ENCODE peak calls at places on chromosomes 13 and 19, in six cellular contexts. O is stomach, A is cardiac muscle cell, F is endothelial cell of umbilical vein, N is heart right ventricle, J is colonic mucosa. K is an unnamed sample. For H3K4me1, the result is how much of the 10 kb centered on the place peaks cover.

GRCh38 chr19:42207767-42208259 is 9.7 kb downstream of the DEDD2 start:
- DNase-seq in J (no peak), O (peak), A (no peak), F (peak), N (no peak), K (no peak)

GRCh38 chr19:5387472-5387871 is 46.9 kb upstream of the PTPRS start:
- DNase-seq in A (no peak), N (no peak), F (no peak), O (no peak), J (no peak), K (no peak)

GRCh38 chr19:2627855-2628254 is 74.6 kb downstream of the GNG7 start:
- DNase-seq in F (no peak), N (no peak), A (no peak), J (no peak), O (no peak), K (no peak)

GRCh38 chr13:28685892-28686291 is 27.0 kb downstream of the POMP start:
- DNase-seq in A (no peak), J (no peak), F (no peak), N (no peak), O (no peak), K (no peak)

GRCh38 chr13:79225487-79226232 is 180.4 kb downstream of the RBM26 start:
- DNase-seq in N (no peak), F (no peak), J (no peak), O (no peak), A (no peak), K (no peak)

GRCh38 chr19:39867133-39867532 is 21.0 kb upstream of the FBL start:
- DNase-seq in J (no peak), F (no peak), N (no peak), O (no peak), A (no peak), K (no peak)

GRCh38 chr19:53467138-53467502 is 413 bp upstream of the ZNF813 start:
- DNase-seq in F (no peak), N (no peak), O (no peak), A (no peak), J (no peak), K (no peak)

GRCh38 chr13:20197361-20197834 is 4.7 kb upstream of the GJB2 start:
- DNase-seq in F (peak), A (peak), J (no peak), N (no peak), O (no peak), K (no peak)

GRCh38 chr13:97621631-97622030 is 187.7 kb downstream of the RAP2A start:
- DNase-seq in F (no peak), O (no peak), J (no peak), N (no peak), A (no peak), K (peak)

GRCh38 chr13:67574320-67575233 is 344.4 kb upstream of the PCDH9 start:
- DNase-seq in J (no peak), A (peak), F (no peak), O (no peak), N (no peak), K (no peak)

GRCh38 chr13:51636349-51636890 is 52.2 kb downstream of the WDFY2 start:
- DNase-seq in J (no peak), O (peak), F (peak), A (no peak), N (no peak), K (no peak)

GRCh38 chr13:24203726-24204295 is 43.3 kb downstream of the SPATA13 start:
- DNase-seq in N (no peak), F (peak), J (no peak), A (no peak), O (no peak), K (no peak)

GRCh38 chr19:728011-728410 is 19.3 kb downstream of the PALM start:
- DNase-seq in J (no peak), F (peak), N (peak), O (no peak), A (no peak), K (no peak)

GRCh38 chr13:23899555-23899954 is 2.3 kb upstream of the C1QTNF9B start:
- DNase-seq in F (peak), A (peak), N (peak), J (peak), O (no peak), K (no peak)

GRCh38 chr13:36163809-36164308 is 32.7 kb upstream of the DCLK1 start:
- DNase-seq in N (peak), F (no peak), O (peak), J (peak), A (peak), K (no peak)

GRCh38 chr19:38733493-38734175 is 10.6 kb downstream of the CAPN12 start:
- DNase-seq in F (no peak), A (no peak), J (peak), N (no peak), O (no peak), K (no peak)

GRCh38 chr19:1266818-1267440 is 2.2 kb upstream of the CIRBP start:
- DNase-seq in J (peak), N (peak), A (peak), F (peak), O (peak), K (no peak)

GRCh38 chr19:56333506-56333905 is 18.9 kb upstream of the ZSCAN5A start:
- DNase-seq in J (peak), F (peak), N (peak), A (peak), O (peak), K (no peak)

GRCh38 chr19:7694499-7694898 is 7.4 kb downstream of the FCER2 start:
- DNase-seq in J (no peak), A (no peak), F (no peak), O (no peak), N (no peak), K (no peak)

GRCh38 chr19:19062454-19063182 is 1.2 kb upstream of the SLC25A42 start:
- DNase-seq in O (no peak), N (no peak), A (no peak), F (peak), J (no peak), K (no peak)

GRCh38 chr19:34391813-34392212 is 12.4 kb upstream of the PDCD2L start:
- DNase-seq in A (no peak), J (no peak), F (peak), O (no peak), N (no peak), K (no peak)

DNA sequence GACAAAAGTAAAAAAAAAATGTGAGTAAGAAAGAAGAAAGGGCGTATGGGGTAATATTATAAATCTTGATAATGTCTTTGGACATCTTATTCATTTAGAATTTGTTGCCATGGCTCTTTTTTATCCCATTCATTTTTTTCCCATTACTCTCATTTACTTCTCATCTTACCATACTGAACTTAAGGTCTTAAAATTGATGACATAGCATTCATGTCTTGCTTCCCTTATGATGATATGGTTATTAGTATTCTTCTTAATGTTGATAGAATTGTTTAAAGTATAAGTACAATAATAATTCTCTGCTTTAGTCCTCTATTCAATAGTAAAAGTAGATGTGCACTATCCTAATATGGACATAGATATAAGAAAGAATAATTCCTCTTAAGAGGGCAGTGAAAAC is 204.1 kb upstream of the KLF12 start:
- DNase-seq in F (no peak), O (no peak), N (no peak), A (no peak), J (no peak), K (no peak)
- H3K4me1 ChIP-seq in F (under half), O (under half), N (under half), A (under half), J (under half), K (under half)

DNA sequence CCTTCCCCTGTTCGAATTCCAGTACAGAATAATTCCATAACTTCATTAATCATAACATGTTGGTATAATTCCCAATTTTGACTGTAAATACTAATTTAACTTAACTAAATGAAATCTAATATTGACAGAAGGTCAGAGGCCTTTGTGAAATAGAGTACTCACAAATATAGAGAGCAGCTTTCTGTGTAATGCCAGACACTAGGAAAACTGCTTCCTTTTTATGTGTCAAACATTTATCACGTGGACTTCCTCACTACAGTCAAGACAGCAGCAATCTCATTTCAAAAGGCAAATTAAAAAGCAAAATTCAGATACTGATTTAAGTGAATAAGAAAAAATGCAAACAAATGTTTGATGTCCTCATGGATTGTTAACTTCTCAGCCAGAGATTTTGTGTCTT is 13.1 kb downstream of the ITM2B start:
- DNase-seq in O (no peak), J (no peak), F (no peak), A (no peak), N (no peak), K (no peak)
- H3K27ac ChIP-seq in O (no peak), J (no peak), F (no peak), A (no peak), N (no peak), K (no peak)

DNA sequence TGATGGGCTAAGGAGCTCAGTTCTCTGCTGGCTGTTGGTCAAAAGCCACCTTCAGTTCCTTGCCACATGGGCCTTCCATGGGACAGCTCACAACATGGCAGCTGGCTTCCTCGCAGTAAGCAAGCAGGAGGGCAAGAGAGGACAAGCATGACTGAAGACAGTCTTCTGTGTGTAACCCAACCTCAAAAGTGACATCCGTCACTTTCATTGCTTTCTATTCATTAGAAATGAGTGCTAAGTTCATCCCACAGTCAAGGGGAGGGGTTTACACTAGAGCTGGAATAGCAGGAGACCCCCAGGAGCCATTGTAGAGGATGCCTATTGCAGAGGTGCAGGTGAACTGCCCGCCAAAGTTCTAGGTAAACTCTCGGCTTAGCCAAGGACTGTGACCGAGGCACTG is 163.3 kb downstream of the NUFIP1 start:
- DNase-seq in N (no peak), J (no peak), F (no peak), O (no peak), A (no peak), K (no peak)
- H3K4me1 ChIP-seq in N (under half), J (under half), F (under half), O (under half), A (under half), K (under half)

GRCh38 chr19:50835103-50835784 is 1.9 kb upstream of the KLK15 start:
- DNase-seq in O (no peak), N (no peak), F (no peak), J (peak), A (peak), K (no peak)
- H3K27ac ChIP-seq in O (peak), N (no peak), F (no peak), J (peak), A (no peak), K (no peak)

GRCh38 chr13:57635541-57635940 is 4.0 kb downstream of the PCDH17 start:
- DNase-seq in N (no peak), O (no peak), A (no peak), J (no peak), F (no peak), K (no peak)

GRCh38 chr13:57636811-57637210 is 5.3 kb downstream of the PCDH17 start:
- DNase-seq in A (no peak), J (no peak), N (no peak), O (no peak), F (no peak), K (no peak)

GRCh38 chr13:57634829-57635165 is 3.3 kb downstream of the PCDH17 start:
- DNase-seq in J (no peak), F (no peak), A (no peak), N (peak), O (no peak), K (no peak)

GRCh38 chr13:57638147-57638890 is 6.8 kb downstream of the PCDH17 start:
- DNase-seq in A (no peak), O (no peak), N (no peak), J (no peak), F (no peak), K (no peak)

DNA sequence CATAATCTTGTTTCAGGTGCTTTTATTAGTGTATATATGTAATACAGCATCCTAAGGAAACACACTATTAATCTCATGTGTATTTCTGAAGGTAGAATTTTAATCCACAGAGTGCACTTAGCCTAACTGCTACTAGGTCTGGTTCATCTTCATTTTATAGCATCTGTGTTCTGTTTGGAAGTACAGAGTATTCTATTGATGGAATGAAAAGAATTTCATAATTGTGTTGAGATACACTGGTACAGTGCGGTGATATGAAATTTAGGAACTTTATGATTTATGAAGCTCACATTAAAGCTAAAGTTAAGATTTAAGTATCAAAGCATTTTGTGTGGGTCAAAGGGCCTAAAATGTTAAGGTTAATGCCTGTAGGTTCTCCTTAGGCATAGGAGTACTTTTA is 6.0 kb downstream of the PCDH17 start:
- DNase-seq in J (no peak), F (no peak), O (no peak), A (no peak), N (no peak), K (no peak)
- H3K4me1 ChIP-seq in J (under half), F (under half), O (under half), A (under half), N (under half), K (under half)

DNA sequence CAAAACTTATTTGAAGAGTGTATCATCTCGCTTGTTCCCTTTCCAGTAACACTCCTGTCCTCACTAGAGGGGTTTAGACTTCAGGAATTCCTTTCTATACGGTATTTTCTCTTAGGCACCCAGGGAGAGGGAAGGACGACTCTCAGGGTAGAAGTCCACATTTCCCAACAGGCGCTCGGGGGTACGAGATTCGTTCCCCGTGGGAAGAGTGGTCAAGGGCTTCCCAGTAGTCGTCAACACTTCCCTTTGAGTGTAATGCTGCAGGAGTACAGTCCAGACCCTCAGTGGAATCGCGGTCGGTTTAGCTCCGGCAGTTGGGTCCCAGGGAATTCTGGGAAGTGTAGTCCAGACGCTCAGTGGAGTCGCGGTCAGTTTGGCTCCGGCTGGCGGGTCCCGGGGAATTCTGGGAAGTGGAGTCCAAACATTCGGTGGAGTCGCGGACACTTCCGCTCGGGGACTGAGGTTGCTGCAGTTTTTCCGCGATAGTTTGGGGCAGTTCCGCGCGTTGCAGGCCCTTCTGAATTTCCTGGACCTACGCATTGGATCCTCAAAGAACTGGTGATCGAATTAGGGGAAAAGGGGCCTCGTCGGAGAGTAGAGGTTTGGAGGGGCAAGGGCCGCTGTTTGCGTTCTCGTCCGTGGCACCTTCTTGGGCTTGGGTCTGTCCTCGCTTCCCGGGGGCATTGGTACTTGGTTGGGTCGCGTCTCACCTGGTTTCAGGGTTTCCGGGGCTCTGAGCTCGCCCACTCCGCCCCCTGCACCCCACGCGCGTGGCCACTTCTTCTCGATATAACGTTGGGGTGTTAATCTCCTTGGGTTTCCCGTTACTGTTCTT is at the start of gene ZNF224:
- DNase-seq in O (peak), J (peak), A (peak), N (peak), F (peak), K (peak)
- H3K27ac ChIP-seq in O (peak), J (peak), A (peak), N (peak), F (peak), K (no peak)

DNA sequence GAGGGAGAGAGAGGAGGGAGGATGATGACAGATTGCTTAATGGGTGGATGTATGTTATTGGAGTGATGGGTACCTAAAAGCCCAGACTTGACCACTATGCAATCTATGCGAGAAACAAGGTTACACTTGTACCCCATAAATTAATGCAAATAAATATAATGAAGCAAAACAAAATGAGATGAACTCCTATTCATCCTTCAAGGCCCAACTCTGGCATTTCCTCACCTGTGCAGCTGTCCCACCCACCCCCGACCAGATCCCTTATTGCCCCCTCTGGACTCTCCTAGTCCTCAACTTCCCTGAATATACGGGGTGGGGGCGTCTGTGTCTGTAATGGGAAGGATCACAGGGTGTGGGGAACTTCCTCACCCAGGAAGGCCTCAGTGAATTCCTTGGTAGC is 4.1 kb downstream of the PGLYRP2 start:
- DNase-seq in A (no peak), O (no peak), J (no peak), F (no peak), N (no peak), K (no peak)
- H3K4me1 ChIP-seq in A (under half), O (under half), J (under half), F (under half), N (under half), K (under half)